ENCODE peak calls at places on chromosomes 6 and 20, in seven cellular contexts. N, L, Q, S, I, M and R are unnamed samples.
A peak's percentile ranks its signal among the peaks of the same experiment; 100 is the strongest.

GRCh38 chr20:40668449-40669228 is 20.4 kb downstream of the MAFB start:
- DNase-seq in N (no peak), L (no peak), Q (no peak), S (no peak), I (no peak), M (no peak), R (no peak)

GRCh38 chr6:88870728-88871330 is 92.6 kb downstream of the RNGTT start:
- DNase-seq in N (peak; percentile 74), L (peak; percentile 49), Q (peak; percentile 42), S (no peak), I (peak; percentile 30), M (peak; percentile 82), R (no peak)

GRCh38 chr6:1942834-1943233 is 302.6 kb downstream of the GMDS start:
- DNase-seq in N (no peak), L (no peak), Q (no peak), S (no peak), I (no peak), M (no peak), R (no peak)

GRCh38 chr6:90197854-90198496 is 98.7 kb downstream of the BACH2 start:
- DNase-seq in N (peak; percentile 85), L (no peak), Q (no peak), S (no peak), I (no peak), M (peak; percentile 71), R (no peak)

GRCh38 chr6:90466191-90466940 is 120.5 kb downstream of the MAP3K7 start:
- DNase-seq in N (peak; percentile 16), L (no peak), Q (no peak), S (peak; percentile 20), I (no peak), M (peak; percentile 13), R (no peak)

GRCh38 chr6:136956590-136957573 is 34.8 kb downstream of the SLC35D3 start:
- DNase-seq in N (no peak), L (no peak), Q (no peak), S (no peak), I (no peak), M (no peak), R (no peak)

GRCh38 chr20:577167-577791 is 32.8 kb downstream of the TCF15 start:
- DNase-seq in N (peak; percentile 18), L (no peak), Q (no peak), S (no peak), I (no peak), M (peak; percentile 30), R (no peak)

GRCh38 chr6:3316363-3316762 is 57.6 kb downstream of the PSMG4 start:
- DNase-seq in N (no peak), L (no peak), Q (no peak), S (no peak), I (no peak), M (no peak), R (no peak)

GRCh38 chr6:42729731-42730130 is 7.3 kb upstream of the PRPH2 start:
- DNase-seq in N (peak; percentile 47), L (no peak), Q (no peak), S (no peak), I (no peak), M (no peak), R (no peak)

GRCh38 chr6:28981833-28982475 is 23.2 kb downstream of the ZNF311 start:
- DNase-seq in N (peak; percentile 87), L (peak; percentile 88), Q (peak; percentile 78), S (peak; percentile 78), I (peak; percentile 57), M (peak; percentile 96), R (peak; percentile 41)

GRCh38 chr6:33279971-33280511 is 3.1 kb downstream of the B3GALT4 start:
- DNase-seq in N (peak; percentile 64), L (no peak), Q (no peak), S (no peak), I (peak; percentile 82), M (peak; percentile 53), R (no peak)

GRCh38 chr6:35191899-35192298 is 21.9 kb upstream of the SCUBE3 start:
- DNase-seq in N (no peak), L (no peak), Q (no peak), S (no peak), I (no peak), M (no peak), R (no peak)

GRCh38 chr20:62052336-62052841 is 13.3 kb downstream of the TAF4 start:
- DNase-seq in N (no peak), L (no peak), Q (no peak), S (no peak), I (peak; percentile 15), M (no peak), R (no peak)

GRCh38 chr6:17966451-17966850 is 21.0 kb downstream of the KIF13A start:
- DNase-seq in N (no peak), L (no peak), Q (no peak), S (no peak), I (no peak), M (peak; percentile 53), R (no peak)

GRCh38 chr6:13336553-13336952 is 8.2 kb upstream of the TBC1D7 start:
- DNase-seq in N (peak; percentile 84), L (peak; percentile 90), Q (peak; percentile 83), S (peak; percentile 83), I (peak; percentile 80), M (peak; percentile 89), R (peak; percentile 34)

GRCh38 chr6:89022747-89023289 is 57.7 kb upstream of the PNRC1 start:
- DNase-seq in N (peak; percentile 42), L (peak; percentile 56), Q (no peak), S (no peak), I (no peak), M (peak; percentile 79), R (no peak)

GRCh38 chr20:21534453-21534852 is 20.6 kb upstream of the NKX2-2 start:
- DNase-seq in N (no peak), L (no peak), Q (no peak), S (no peak), I (no peak), M (no peak), R (no peak)

GRCh38 chr6:149065658-149066556 is 251.6 kb upstream of the TAB2 start:
- DNase-seq in N (no peak), L (no peak), Q (peak; percentile 21), S (no peak), I (no peak), M (peak; percentile 19), R (no peak)

GRCh38 chr20:23295934-23296333 is 54.7 kb upstream of the NXT1 start:
- DNase-seq in N (no peak), L (no peak), Q (no peak), S (no peak), I (no peak), M (no peak), R (no peak)

GRCh38 chr6:143149771-143150170 is 89.1 kb downstream of the AIG1 start:
- DNase-seq in N (peak; percentile 52), L (no peak), Q (no peak), S (no peak), I (no peak), M (peak; percentile 59), R (no peak)

GRCh38 chr6:170178266-170178560 is 112.7 kb downstream of the DLL1 start:
- DNase-seq in N (no peak), L (no peak), Q (no peak), S (no peak), I (peak; percentile 27), M (no peak), R (no peak)

GRCh38 chr6:137829641-137830083 is 37.4 kb upstream of the TNFAIP3 start:
- DNase-seq in N (peak; percentile 43), L (no peak), Q (no peak), S (no peak), I (no peak), M (peak; percentile 80), R (no peak)

GRCh38 chr6:69894578-69895347 is 28.4 kb downstream of the COL19A1 start:
- DNase-seq in N (peak; percentile 53), L (peak; percentile 85), Q (no peak), S (no peak), I (no peak), M (peak; percentile 88), R (peak; percentile 47)

GRCh38 chr6:21752054-21752811 is 158.7 kb downstream of the SOX4 start:
- DNase-seq in N (no peak), L (no peak), Q (no peak), S (no peak), I (no peak), M (peak; percentile 53), R (no peak)

GRCh38 chr20:24701668-24702067 is 232.2 kb downstream of the SYNDIG1 start:
- DNase-seq in N (no peak), L (no peak), Q (no peak), S (no peak), I (peak; percentile 42), M (no peak), R (no peak)